ENCODE peak calls at places on chromosomes 6 and 20, in five cellular contexts. P is WTC11, V is GM12865, L is cardiac muscle cell, U is AG10803. O is an unnamed sample.

GRCh38 chr6:12311106-12311505 is 20.9 kb downstream of the EDN1 start:
- DNase-seq in P (no peak), U (no peak), V (no peak), L (no peak), O (no peak)

GRCh38 chr20:8344106-8344505 is 212.0 kb downstream of the PLCB1 start:
- DNase-seq in L (no peak), V (no peak), U (no peak), P (no peak), O (no peak)

GRCh38 chr20:10063482-10063881 is 28.7 kb downstream of the ANKEF1 start:
- DNase-seq in V (no peak), P (no peak), L (no peak), U (no peak), O (no peak)

GRCh38 chr20:52001999-52002666 is 189.4 kb downstream of the ZFP64 start:
- DNase-seq in U (no peak), P (no peak), L (no peak), V (no peak), O (no peak)

GRCh38 chr6:127832381-127832780 is 68.5 kb downstream of the THEMIS start:
- DNase-seq in U (peak; percentile 27), P (no peak), V (no peak), L (no peak), O (no peak)

GRCh38 chr6:149566372-149567193 is at the start of gene GINM1:
- DNase-seq in U (peak; percentile 36), P (peak; percentile 77), V (peak; percentile 81), L (peak; percentile 64), O (no peak)

GRCh38 chr6:15389759-15390723 is 144.2 kb downstream of the JARID2 start:
- DNase-seq in V (peak; percentile 64), U (peak; percentile 40), L (peak; percentile 82), P (peak; percentile 39), O (no peak)

GRCh38 chr6:143805832-143806281 is 37.3 kb upstream of the LTV1 start:
- DNase-seq in U (peak; percentile 18), V (no peak), L (no peak), P (no peak), O (no peak)

GRCh38 chr6:170184324-170184723 is 106.6 kb downstream of the DLL1 start:
- DNase-seq in U (no peak), V (no peak), L (no peak), P (no peak), O (peak; percentile 40)

GRCh38 chr6:121305957-121306607 is 28.2 kb downstream of the TBC1D32 start:
- DNase-seq in P (no peak), L (peak; percentile 50), U (peak; percentile 29), V (peak; percentile 53), O (no peak)

GRCh38 chr6:70839286-70840266 is 117.3 kb downstream of the B3GAT2 start:
- DNase-seq in P (no peak), V (no peak), U (no peak), L (no peak), O (no peak)

GRCh38 chr20:61316351-61316750 is 64.3 kb downstream of the CDH4 start:
- DNase-seq in V (no peak), L (no peak), U (no peak), P (no peak), O (no peak)

GRCh38 chr6:114157848-114158247 is 185.0 kb downstream of the HS3ST5 start:
- DNase-seq in P (no peak), L (no peak), U (no peak), V (no peak), O (no peak)

GRCh38 chr20:46683939-46684750 is 5.1 kb downstream of the TP53RK start:
- DNase-seq in P (peak; percentile 75), L (peak; percentile 81), V (no peak), U (peak; percentile 68), O (no peak)

GRCh38 chr6:105988321-105988720 is 97.8 kb upstream of the PRDM1 start:
- DNase-seq in V (no peak), U (peak; percentile 88), P (no peak), L (no peak), O (no peak)

GRCh38 chr20:38473353-38473795 is 731 bp downstream of the RALGAPB start:
- DNase-seq in U (peak; percentile 21), L (peak; percentile 58), P (no peak), V (peak; percentile 27), O (no peak)

GRCh38 chr20:16946097-16946496 is 197.9 kb downstream of the OTOR start:
- DNase-seq in P (no peak), V (no peak), L (no peak), U (no peak), O (no peak)

GRCh38 chr20:5198651-5198924 is 71.8 kb downstream of the CDS2 start:
- DNase-seq in V (no peak), L (no peak), P (no peak), U (no peak), O (no peak)

GRCh38 chr6:28587746-28588075 is 62.0 kb downstream of the GPX5 start:
- DNase-seq in L (no peak), U (no peak), V (no peak), P (no peak), O (no peak)

GRCh38 chr6:110980648-110981047 is 1.2 kb upstream of the RPF2 start:
- DNase-seq in U (no peak), P (no peak), V (no peak), L (no peak), O (no peak)

GRCh38 chr6:122381494-122382083 is 17.9 kb upstream of the HSF2 start:
- DNase-seq in U (peak; percentile 81), P (peak; percentile 53), V (peak; percentile 78), L (peak; percentile 80), O (no peak)

GRCh38 chr6:1792989-1793388 is 183.3 kb downstream of the FOXC1 start:
- DNase-seq in U (no peak), L (peak; percentile 28), V (peak; percentile 45), P (peak; percentile 49), O (no peak)

GRCh38 chr20:916825-917224 is 691 bp upstream of the ANGPT4 start:
- DNase-seq in U (no peak), P (no peak), L (peak; percentile 10), V (no peak), O (no peak)

GRCh38 chr6:62400521-62401259 is 114.7 kb upstream of the KHDRBS2 start:
- DNase-seq in U (no peak), V (no peak), L (no peak), P (no peak), O (no peak)

GRCh38 chr20:6562111-6562510 is 205.4 kb upstream of the BMP2 start:
- DNase-seq in V (no peak), P (no peak), U (peak; percentile 37), L (no peak), O (no peak)

GRCh38 chr6:16082367-16082766 is 46.5 kb upstream of the MYLIP start:
- DNase-seq in U (no peak), V (no peak), P (no peak), L (no peak), O (no peak)

GRCh38 chr20:20333866-20334265 is 34.0 kb upstream of the INSM1 start:
- DNase-seq in L (no peak), U (no peak), V (peak; percentile 22), P (no peak), O (no peak)

GRCh38 chr6:36659271-36659670 is 19.2 kb upstream of the CDKN1A start:
- DNase-seq in U (peak; percentile 99), V (no peak), P (no peak), L (no peak), O (no peak)

GRCh38 chr6:139030539-139030938 is 2.0 kb downstream of the ABRACL start:
- DNase-seq in L (no peak), V (peak; percentile 78), U (no peak), P (no peak), O (no peak)

GRCh38 chr6:10511477-10511876 is 9.7 kb upstream of the GCNT2 start:
- DNase-seq in L (peak; percentile 95), V (no peak), U (peak; percentile 8), P (no peak), O (no peak)

GRCh38 chr6:157070403-157071107 is 252.8 kb downstream of the TMEM242 start:
- DNase-seq in P (no peak), V (no peak), L (no peak), U (peak; percentile 67), O (no peak)

GRCh38 chr6:153947817-153948447 is 91.1 kb upstream of the OPRM1 start:
- DNase-seq in V (peak; percentile 18), U (peak; percentile 4), P (peak; percentile 52), L (peak; percentile 65), O (no peak)

GRCh38 chr6:160398674-160399271 is 50.6 kb downstream of the SLC22A3 start:
- DNase-seq in P (no peak), L (no peak), U (no peak), V (peak; percentile 52), O (no peak)

GRCh38 chr6:87832025-87832825 is 130.2 kb upstream of the AKIRIN2 start:
- DNase-seq in L (no peak), P (no peak), V (peak; percentile 63), U (peak; percentile 24), O (no peak)
- TF ChIP-seq CTCF in L (peak; percentile 53), P (no peak), V (peak; percentile 47), U (peak; percentile 55), O (peak; percentile 53)

GRCh38 chr20:3621111-3621510 is 42.1 kb downstream of the GFRA4 start:
- DNase-seq in P (peak; percentile 37), V (no peak), L (peak; percentile 41), U (no peak), O (no peak)
- TF ChIP-seq CTCF in P (no peak), V (no peak), L (no peak), U (no peak), O (no peak)

DNA sequence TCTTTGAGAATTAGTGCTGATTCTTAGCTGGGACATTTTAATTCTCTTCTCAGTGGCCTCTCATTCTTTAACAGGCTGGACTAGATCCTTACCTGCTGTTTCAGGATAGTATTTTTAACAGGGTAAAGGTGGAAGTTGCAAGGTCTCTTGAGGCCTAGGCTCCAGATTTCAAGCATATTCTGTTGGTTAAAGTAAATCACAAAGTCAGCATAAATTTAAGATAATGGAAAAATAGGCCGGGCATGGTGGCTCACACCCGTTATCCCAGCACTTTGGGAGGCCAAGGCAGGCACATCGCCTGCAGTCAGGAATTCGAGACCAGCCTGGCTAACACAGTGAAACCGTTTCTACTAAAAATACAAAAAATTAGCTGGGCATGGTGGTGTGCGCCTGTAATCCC is 1149.0 kb downstream of the EPHA7 start:
- DNase-seq in P (no peak), V (no peak), U (no peak), L (no peak), O (no peak)
- TF ChIP-seq CTCF in P (no peak), V (no peak), U (no peak), L (no peak), O (no peak)

GRCh38 chr6:88164061-88164460 is 2.1 kb downstream of the CNR1 start:
- DNase-seq in P (no peak), U (no peak), L (no peak), V (no peak), O (no peak)
- TF ChIP-seq CTCF in P (no peak), U (no peak), L (no peak), V (no peak), O (no peak)

GRCh38 chr6:32843979-32844838 is at the start of gene PSMB8:
- DNase-seq in U (peak; percentile 91), V (peak; percentile 98), P (peak; percentile 96), L (peak; percentile 95), O (peak; percentile 98)
- TF ChIP-seq CTCF in U (peak; percentile 32), V (no peak), P (no peak), L (peak; percentile 21), O (no peak)